ENCODE peak calls at places on chromosome 9, in ten cellular contexts. One of them, this sample, is unnamed.

GRCh38 chr9:107973451-107973850 is 483.9 kb upstream of the KLF4 start:
- DNase-seq in IMR-90: no peak
- DNase-seq in effector CD4-positive, alpha-beta T cell: no peak
- DNase-seq in heart right ventricle: no peak
- DNase-seq in nephron progenitor cell: no peak
- DNase-seq in NCI-H1417: no peak
- DNase-seq in EL: no peak
- DNase-seq in activated B cell treated with CpG ODN at 0.5 μM for 24 hours: no peak
- DNase-seq in midbrain: no peak
- DNase-seq in NCI-H748 treated with DMSO at 0.1 percent for 48 hours: no peak
- DNase-seq in this sample: no peak

GRCh38 chr9:23229764-23230434 is 596.1 kb downstream of the ELAVL2 start:
- DNase-seq in NCI-H748 treated with DMSO at 0.1 percent for 48 hours: no peak
- DNase-seq in heart right ventricle: no peak
- DNase-seq in effector CD4-positive, alpha-beta T cell: no peak
- DNase-seq in EL: no peak
- DNase-seq in activated B cell treated with CpG ODN at 0.5 μM for 24 hours: no peak
- DNase-seq in midbrain: no peak
- DNase-seq in nephron progenitor cell: no peak
- DNase-seq in NCI-H1417: no peak
- DNase-seq in IMR-90: no peak
- DNase-seq in this sample: no peak

GRCh38 chr9:111662851-111663823 is 1.7 kb downstream of the GNG10 start:
- DNase-seq in NCI-H1417: no peak
- DNase-seq in midbrain: no peak
- DNase-seq in heart right ventricle: no peak
- DNase-seq in effector CD4-positive, alpha-beta T cell: no peak
- DNase-seq in NCI-H748 treated with DMSO at 0.1 percent for 48 hours: no peak
- DNase-seq in EL: no peak
- DNase-seq in IMR-90: no peak
- DNase-seq in nephron progenitor cell: peak; percentile 8
- DNase-seq in activated B cell treated with CpG ODN at 0.5 μM for 24 hours: no peak
- DNase-seq in this sample: peak; percentile 18

GRCh38 chr9:89878687-89879086 is 273.9 kb downstream of the GADD45G start:
- DNase-seq in NCI-H748 treated with DMSO at 0.1 percent for 48 hours: no peak
- DNase-seq in midbrain: no peak
- DNase-seq in activated B cell treated with CpG ODN at 0.5 μM for 24 hours: peak; percentile 11
- DNase-seq in IMR-90: no peak
- DNase-seq in heart right ventricle: peak; percentile 80
- DNase-seq in NCI-H1417: peak; percentile 23
- DNase-seq in effector CD4-positive, alpha-beta T cell: no peak
- DNase-seq in nephron progenitor cell: no peak
- DNase-seq in EL: no peak
- DNase-seq in this sample: no peak

GRCh38 chr9:124268248-124268647 is 10.5 kb downstream of the NEK6 start:
- DNase-seq in EL: no peak
- DNase-seq in effector CD4-positive, alpha-beta T cell: no peak
- DNase-seq in heart right ventricle: no peak
- DNase-seq in midbrain: no peak
- DNase-seq in IMR-90: no peak
- DNase-seq in activated B cell treated with CpG ODN at 0.5 μM for 24 hours: no peak
- DNase-seq in nephron progenitor cell: no peak
- DNase-seq in NCI-H748 treated with DMSO at 0.1 percent for 48 hours: no peak
- DNase-seq in NCI-H1417: no peak
- DNase-seq in this sample: no peak

GRCh38 chr9:97501972-97502221 is 431 bp downstream of the TMOD1 start:
- DNase-seq in EL: no peak
- DNase-seq in heart right ventricle: no peak
- DNase-seq in nephron progenitor cell: peak; percentile 47
- DNase-seq in activated B cell treated with CpG ODN at 0.5 μM for 24 hours: no peak
- DNase-seq in NCI-H748 treated with DMSO at 0.1 percent for 48 hours: no peak
- DNase-seq in IMR-90: no peak
- DNase-seq in effector CD4-positive, alpha-beta T cell: no peak
- DNase-seq in NCI-H1417: peak; percentile 72
- DNase-seq in midbrain: no peak
- DNase-seq in this sample: no peak

GRCh38 chr9:132078369-132079356 is 1.0 kb downstream of the MED27 start:
- DNase-seq in EL: peak; percentile 80
- DNase-seq in activated B cell treated with CpG ODN at 0.5 μM for 24 hours: no peak
- DNase-seq in IMR-90: peak; percentile 47
- DNase-seq in NCI-H1417: peak; percentile 64
- DNase-seq in effector CD4-positive, alpha-beta T cell: no peak
- DNase-seq in nephron progenitor cell: peak; percentile 44
- DNase-seq in NCI-H748 treated with DMSO at 0.1 percent for 48 hours: peak; percentile 71
- DNase-seq in heart right ventricle: no peak
- DNase-seq in midbrain: peak; percentile 1
- DNase-seq in this sample: peak; percentile 10

GRCh38 chr9:76369583-76369982 is 24.6 kb downstream of the RFK start:
- DNase-seq in activated B cell treated with CpG ODN at 0.5 μM for 24 hours: no peak
- DNase-seq in nephron progenitor cell: peak; percentile 8
- DNase-seq in heart right ventricle: no peak
- DNase-seq in IMR-90: peak; percentile 50
- DNase-seq in NCI-H748 treated with DMSO at 0.1 percent for 48 hours: peak; percentile 94
- DNase-seq in midbrain: no peak
- DNase-seq in EL: no peak
- DNase-seq in NCI-H1417: peak; percentile 54
- DNase-seq in effector CD4-positive, alpha-beta T cell: no peak
- DNase-seq in this sample: no peak

GRCh38 chr9:19511694-19512093 is 102.9 kb downstream of the ACER2 start:
- DNase-seq in effector CD4-positive, alpha-beta T cell: no peak
- DNase-seq in NCI-H1417: no peak
- DNase-seq in NCI-H748 treated with DMSO at 0.1 percent for 48 hours: no peak
- DNase-seq in EL: no peak
- DNase-seq in activated B cell treated with CpG ODN at 0.5 μM for 24 hours: no peak
- DNase-seq in IMR-90: no peak
- DNase-seq in nephron progenitor cell: no peak
- DNase-seq in midbrain: no peak
- DNase-seq in heart right ventricle: no peak
- DNase-seq in this sample: no peak

GRCh38 chr9:106890621-106891020 is 27.7 kb downstream of the ZNF462 start:
- DNase-seq in heart right ventricle: no peak
- DNase-seq in effector CD4-positive, alpha-beta T cell: no peak
- DNase-seq in NCI-H1417: no peak
- DNase-seq in activated B cell treated with CpG ODN at 0.5 μM for 24 hours: no peak
- DNase-seq in EL: no peak
- DNase-seq in NCI-H748 treated with DMSO at 0.1 percent for 48 hours: no peak
- DNase-seq in midbrain: no peak
- DNase-seq in IMR-90: no peak
- DNase-seq in nephron progenitor cell: no peak
- DNase-seq in this sample: no peak

GRCh38 chr9:72592501-72593403 is 71.3 kb downstream of the TMC1 start:
- DNase-seq in nephron progenitor cell: peak; percentile 15
- DNase-seq in midbrain: peak; percentile 69
- DNase-seq in heart right ventricle: no peak
- DNase-seq in EL: peak; percentile 63
- DNase-seq in activated B cell treated with CpG ODN at 0.5 μM for 24 hours: no peak
- DNase-seq in IMR-90: peak; percentile 72
- DNase-seq in NCI-H748 treated with DMSO at 0.1 percent for 48 hours: peak; percentile 68
- DNase-seq in NCI-H1417: peak; percentile 48
- DNase-seq in effector CD4-positive, alpha-beta T cell: peak; percentile 6
- DNase-seq in this sample: peak; percentile 74

GRCh38 chr9:133888048-133888778 is 103.9 kb downstream of the VAV2 start:
- DNase-seq in nephron progenitor cell: no peak
- DNase-seq in NCI-H1417: peak; percentile 99
- DNase-seq in heart right ventricle: no peak
- DNase-seq in NCI-H748 treated with DMSO at 0.1 percent for 48 hours: peak; percentile 100
- DNase-seq in EL: no peak
- DNase-seq in IMR-90: no peak
- DNase-seq in activated B cell treated with CpG ODN at 0.5 μM for 24 hours: no peak
- DNase-seq in effector CD4-positive, alpha-beta T cell: no peak
- DNase-seq in midbrain: no peak
- DNase-seq in this sample: no peak

GRCh38 chr9:114098021-114098659 is 952 bp downstream of the KIF12 start:
- DNase-seq in IMR-90: no peak
- DNase-seq in effector CD4-positive, alpha-beta T cell: no peak
- DNase-seq in midbrain: no peak
- DNase-seq in NCI-H748 treated with DMSO at 0.1 percent for 48 hours: peak; percentile 53
- DNase-seq in nephron progenitor cell: peak; percentile 73
- DNase-seq in activated B cell treated with CpG ODN at 0.5 μM for 24 hours: no peak
- DNase-seq in heart right ventricle: peak; percentile 39
- DNase-seq in NCI-H1417: peak; percentile 84
- DNase-seq in EL: no peak
- DNase-seq in this sample: peak; percentile 53

GRCh38 chr9:91481971-91482370 is 58.3 kb upstream of the NFIL3 start:
- DNase-seq in activated B cell treated with CpG ODN at 0.5 μM for 24 hours: no peak
- DNase-seq in effector CD4-positive, alpha-beta T cell: no peak
- DNase-seq in heart right ventricle: no peak
- DNase-seq in midbrain: no peak
- DNase-seq in NCI-H748 treated with DMSO at 0.1 percent for 48 hours: no peak
- DNase-seq in EL: no peak
- DNase-seq in NCI-H1417: no peak
- DNase-seq in nephron progenitor cell: no peak
- DNase-seq in IMR-90: no peak
- DNase-seq in this sample: no peak

GRCh38 chr9:27165670-27166069 is 56.6 kb downstream of the TEK start:
- DNase-seq in IMR-90: no peak
- DNase-seq in effector CD4-positive, alpha-beta T cell: no peak
- DNase-seq in NCI-H748 treated with DMSO at 0.1 percent for 48 hours: no peak
- DNase-seq in NCI-H1417: no peak
- DNase-seq in nephron progenitor cell: no peak
- DNase-seq in activated B cell treated with CpG ODN at 0.5 μM for 24 hours: no peak
- DNase-seq in EL: no peak
- DNase-seq in midbrain: no peak
- DNase-seq in heart right ventricle: no peak
- DNase-seq in this sample: no peak